ENCODE peak calls at places on chromosomes 16 and 17, in eight cellular contexts. O is HFFc6, S is spleen, E is glutamatergic neuron, D is cardiac muscle cell, T is foreskin keratinocyte, I is endothelial cell of umbilical vein, U is tibial artery. W is an unnamed sample.

GRCh38 chr16:75461575-75461974 is 2.9 kb downstream of the TMEM170A start:
- DNase-seq in O (no peak), S (no peak), E (no peak), D (no peak), T (no peak), I (no peak), U (no peak), W (no peak)

GRCh38 chr17:63956296-63956920 is 16.3 kb downstream of the SCN4A start:
- DNase-seq in O (peak), S (no peak), E (no peak), D (no peak), T (no peak), I (no peak), U (no peak), W (no peak)

GRCh38 chr16:53434436-53435065 is at the start of gene RBL2:
- DNase-seq in O (peak), S (peak), E (peak), D (peak), T (peak), I (peak), U (peak), W (peak)

GRCh38 chr16:19718624-19718965 is 524 bp downstream of the IQCK start:
- DNase-seq in O (no peak), S (no peak), E (no peak), D (no peak), T (no peak), I (no peak), U (peak), W (no peak)

GRCh38 chr17:78416791-78417530 is 38.5 kb downstream of the PGS1 start:
- DNase-seq in O (no peak), S (no peak), E (no peak), D (no peak), T (no peak), I (peak), U (peak), W (no peak)

GRCh38 chr16:59192551-59193199 is 458.6 kb upstream of the GOT2 start:
- DNase-seq in O (peak), S (no peak), E (peak), D (peak), T (no peak), I (peak), U (no peak), W (no peak)

GRCh38 chr16:30786115-30786935 is 680 bp downstream of the ZNF629 start:
- DNase-seq in O (peak), S (no peak), E (peak), D (peak), T (peak), I (peak), U (no peak), W (no peak)

GRCh38 chr17:68355093-68355492 is 63.8 kb downstream of the ARSG start:
- DNase-seq in O (peak), S (no peak), E (no peak), D (no peak), T (no peak), I (peak), U (no peak), W (no peak)

GRCh38 chr17:41265078-41265477 is at the start of gene KRTAP9-6:
- DNase-seq in O (no peak), S (no peak), E (no peak), D (no peak), T (no peak), I (no peak), U (no peak), W (no peak)

GRCh38 chr16:75025766-75026165 is 26.9 kb downstream of the ZNRF1 start:
- DNase-seq in O (no peak), S (no peak), E (no peak), D (no peak), T (no peak), I (no peak), U (no peak), W (no peak)

GRCh38 chr16:28042856-28043255 is 20.7 kb downstream of the GSG1L start:
- DNase-seq in O (peak), S (no peak), E (no peak), D (no peak), T (no peak), I (no peak), U (no peak), W (no peak)

GRCh38 chr16:1979271-1980025 is 1.8 kb downstream of the NOXO1 start:
- DNase-seq in O (no peak), S (no peak), E (no peak), D (no peak), T (peak), I (no peak), U (no peak), W (no peak)

GRCh38 chr17:67974186-67974585 is 22.1 kb downstream of the C17orf58 start:
- DNase-seq in O (no peak), S (no peak), E (no peak), D (no peak), T (no peak), I (peak), U (no peak), W (no peak)

GRCh38 chr16:89507834-89508590 is at the start of gene SPG7:
- DNase-seq in O (peak), S (peak), E (peak), D (peak), T (peak), I (peak), U (peak), W (peak)

GRCh38 chr16:10876799-10877341 is at the start of gene CIITA:
- DNase-seq in O (peak), S (peak), E (no peak), D (no peak), T (peak), I (no peak), U (peak), W (peak)

GRCh38 chr17:57357392-57357784 is 101.1 kb downstream of the MSI2 start:
- DNase-seq in O (no peak), S (no peak), E (no peak), D (peak), T (no peak), I (no peak), U (no peak), W (peak)

GRCh38 chr16:25110392-25110947 is 1.1 kb upstream of the LCMT1 start:
- DNase-seq in O (no peak), S (no peak), E (no peak), D (no peak), T (no peak), I (no peak), U (no peak), W (no peak)

GRCh38 chr16:15636392-15636873 is 6.5 kb downstream of the MARF1 start:
- DNase-seq in O (no peak), S (no peak), E (no peak), D (no peak), T (no peak), I (peak), U (no peak), W (no peak)

GRCh38 chr16:79092846-79093245 is 507.7 kb downstream of the MAF start:
- DNase-seq in O (no peak), S (no peak), E (no peak), D (no peak), T (no peak), I (no peak), U (no peak), W (no peak)

DNA sequence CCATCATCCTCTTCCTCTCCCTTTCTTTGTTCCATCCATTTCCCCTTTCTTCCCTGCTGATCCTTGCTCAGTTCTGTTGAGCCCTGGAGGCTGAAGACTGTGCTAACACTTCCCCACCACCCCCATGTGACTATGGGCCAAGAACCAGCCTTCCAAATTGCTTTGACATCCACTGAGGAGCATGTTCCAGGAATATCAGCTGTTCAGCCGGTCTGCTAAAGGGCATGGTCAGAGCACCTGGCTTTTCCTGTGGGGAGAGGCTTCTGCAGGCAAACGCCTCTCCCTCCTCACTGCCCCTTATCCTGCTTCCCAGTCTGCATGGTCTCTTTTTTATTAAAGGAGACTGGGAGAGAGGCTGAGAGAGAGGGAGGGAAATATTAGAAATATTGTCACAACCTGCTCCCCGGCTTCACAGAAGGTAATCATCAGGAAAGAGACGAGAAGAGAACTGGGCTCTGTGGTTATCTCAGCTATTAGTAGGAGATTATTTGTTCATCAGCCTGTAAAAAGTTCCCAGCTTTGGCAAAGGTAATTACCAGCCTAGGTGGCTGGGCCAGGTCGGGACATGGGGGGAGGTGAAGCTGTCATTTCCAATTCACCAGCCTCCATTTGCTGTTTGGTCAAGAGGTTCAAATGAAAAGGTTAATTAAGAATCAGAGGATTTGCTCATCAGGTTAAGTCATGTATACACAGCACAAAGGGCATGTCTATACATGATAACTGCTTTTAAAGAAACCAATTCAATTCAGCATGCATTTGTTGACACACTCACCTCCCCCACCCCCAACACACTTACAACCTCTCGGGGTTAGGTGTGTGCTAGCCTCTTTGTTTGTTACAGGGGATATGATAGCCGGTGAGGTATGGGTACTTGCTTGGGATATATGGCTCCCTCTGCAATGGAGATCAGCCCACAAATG is 83.7 kb upstream of the CRHR1 start:
- DNase-seq in O (no peak), S (no peak), E (no peak), D (no peak), T (peak), I (no peak), U (no peak), W (no peak)
- TF ChIP-seq CTCF in O (no peak), S (no peak), E (no peak), D (no peak), T (no peak), I (no peak), U (no peak), W (no peak)

GRCh38 chr17:3667366-3668278 is 756 bp downstream of the TAX1BP3 start:
- DNase-seq in O (peak), S (peak), E (peak), D (peak), T (peak), I (peak), U (peak), W (peak)
- TF ChIP-seq CTCF in O (peak), S (no peak), E (no peak), D (no peak), T (peak), I (peak), U (no peak), W (peak)

GRCh38 chr17:40109471-40109824 is 9.1 kb upstream of the NR1D1 start:
- DNase-seq in O (no peak), S (no peak), E (no peak), D (no peak), T (no peak), I (peak), U (peak), W (no peak)
- TF ChIP-seq CTCF in O (peak), S (no peak), E (peak), D (peak), T (peak), I (peak), U (no peak), W (no peak)

GRCh38 chr17:42431758-42432161 is 8.7 kb upstream of the CAVIN1 start:
- DNase-seq in O (no peak), S (no peak), E (no peak), D (no peak), T (no peak), I (no peak), U (no peak), W (no peak)
- TF ChIP-seq CTCF in O (no peak), S (no peak), E (no peak), D (no peak), T (no peak), I (no peak), U (no peak), W (no peak)

GRCh38 chr17:50181155-50181554 is 15.3 kb downstream of the SGCA start:
- DNase-seq in O (no peak), S (no peak), E (no peak), D (no peak), T (no peak), I (no peak), U (no peak), W (peak)
- TF ChIP-seq CTCF in O (no peak), S (no peak), E (no peak), D (no peak), T (no peak), I (no peak), U (no peak), W (no peak)

DNA sequence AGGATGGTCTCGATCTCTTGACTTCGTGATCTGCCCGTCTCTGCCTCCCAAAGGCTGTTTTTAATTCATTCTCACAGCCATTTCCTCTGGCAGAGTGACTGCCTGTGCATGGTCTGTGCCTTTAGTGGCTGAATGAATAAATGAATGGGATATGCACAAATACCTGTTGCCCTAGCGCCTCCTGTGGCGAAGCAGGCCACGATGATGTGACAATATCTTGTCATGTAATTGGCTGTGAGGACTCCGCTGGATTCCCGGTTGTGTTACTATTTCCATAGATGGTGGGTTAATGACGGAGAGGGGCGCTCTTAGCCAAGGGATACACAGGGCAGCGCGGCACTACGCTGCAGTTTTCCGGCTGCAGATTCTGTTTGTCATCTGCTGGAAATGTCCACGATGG is 26.8 kb upstream of the ENDOV start:
- DNase-seq in O (no peak), S (no peak), E (no peak), D (no peak), T (no peak), I (no peak), U (no peak), W (no peak)
- TF ChIP-seq CTCF in O (peak), S (no peak), E (no peak), D (no peak), T (no peak), I (no peak), U (no peak), W (no peak)

W was measured in heart left ventricle.